ENCODE peak calls at places on chromosomes 7 and 10, in four cellular contexts. K is GM12878, N is HepG2, U is SK-N-SH. M is an unnamed sample.

GRCh38 chr10:29007748-29008610 is 280.9 kb upstream of the LYZL1 start:
- DNase-seq in K (no peak), U (no peak), N (peak), M (no peak)

GRCh38 chr7:159102681-159103381 is 41.8 kb downstream of the VIPR2 start:
- DNase-seq in N (no peak), U (peak), K (no peak), M (no peak)

GRCh38 chr7:116334555-116334954 is 124.2 kb downstream of the TES start:
- DNase-seq in K (no peak), N (no peak), U (no peak), M (no peak)

GRCh38 chr7:84191261-84191660 is 3.3 kb downstream of the SEMA3A start:
- DNase-seq in K (no peak), N (no peak), U (no peak), M (no peak)

GRCh38 chr7:108253275-108254044 is 123.3 kb upstream of the LAMB4 start:
- DNase-seq in K (no peak), N (no peak), U (no peak), M (no peak)

GRCh38 chr7:95104739-95105138 is 197.3 kb downstream of the PPP1R9A start:
- DNase-seq in U (no peak), K (no peak), N (peak), M (no peak)

GRCh38 chr10:117431160-117431559 is 55.9 kb upstream of the PDZD8 start:
- DNase-seq in K (no peak), U (no peak), N (no peak), M (no peak)

GRCh38 chr10:104937528-104937927 is 296.4 kb downstream of the SORCS3 start:
- DNase-seq in K (no peak), U (no peak), N (peak), M (no peak)

DNA sequence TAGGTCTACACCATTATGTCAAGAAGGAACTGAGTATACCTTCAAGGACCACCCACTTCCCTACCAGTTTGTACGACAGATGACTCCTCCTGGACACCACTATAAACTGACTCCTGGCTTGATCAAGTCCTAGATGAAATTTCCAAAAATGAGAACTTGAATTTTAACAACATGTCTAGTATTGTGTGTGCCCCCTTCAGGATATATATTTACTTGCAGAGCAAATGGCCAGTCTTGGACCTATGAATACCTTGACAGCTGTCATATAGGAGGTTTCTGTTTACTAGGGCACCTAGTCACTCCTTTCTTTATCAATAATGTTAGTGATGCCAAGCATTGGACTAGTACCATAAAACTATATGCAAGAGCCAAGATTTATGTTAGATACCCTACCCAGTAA is 94.1 kb upstream of the TMEM26 start:
- DNase-seq in K (no peak), U (no peak), N (no peak), M (no peak)
- TF ChIP-seq TCF12 in K (no peak), U (no peak), N (no peak), M (no peak)

GRCh38 chr10:114095676-114096331 is 52.1 kb downstream of the ADRB1 start:
- DNase-seq in N (no peak), K (no peak), U (peak), M (no peak)
- TF ChIP-seq TCF12 in N (no peak), K (no peak), U (no peak), M (no peak)

GRCh38 chr7:36523371-36523953 is 133.8 kb downstream of the ANLN start:
- DNase-seq in U (no peak), N (no peak), K (no peak), M (no peak)

GRCh38 chr7:36527549-36527913 is 137.9 kb downstream of the ANLN start:
- DNase-seq in K (no peak), N (no peak), U (no peak), M (no peak)

GRCh38 chr7:36521911-36522310 is 132.2 kb downstream of the ANLN start:
- DNase-seq in N (no peak), K (no peak), U (no peak), M (no peak)

GRCh38 chr7:36522453-36523007 is 132.9 kb downstream of the ANLN start:
- DNase-seq in N (no peak), U (no peak), K (no peak), M (no peak)

GRCh38 chr7:36526720-36527548 is 137.3 kb downstream of the ANLN start:
- DNase-seq in K (peak), N (no peak), U (no peak), M (no peak)
- TF ChIP-seq TCF12 in K (no peak), N (no peak), U (peak), M (no peak)

GRCh38 chr7:24827027-24827426 is 69.8 kb upstream of the GSDME start:
- DNase-seq in U (no peak), K (no peak), N (no peak), M (no peak)

GRCh38 chr7:24824896-24825295 is 67.6 kb upstream of the GSDME start:
- DNase-seq in K (no peak), N (no peak), U (no peak), M (no peak)

GRCh38 chr7:24826662-24827020 is 69.4 kb upstream of the GSDME start:
- DNase-seq in K (no peak), U (no peak), N (no peak), M (no peak)

GRCh38 chr7:24825315-24825917 is 68.2 kb upstream of the GSDME start:
- DNase-seq in K (no peak), N (no peak), U (no peak), M (no peak)

DNA sequence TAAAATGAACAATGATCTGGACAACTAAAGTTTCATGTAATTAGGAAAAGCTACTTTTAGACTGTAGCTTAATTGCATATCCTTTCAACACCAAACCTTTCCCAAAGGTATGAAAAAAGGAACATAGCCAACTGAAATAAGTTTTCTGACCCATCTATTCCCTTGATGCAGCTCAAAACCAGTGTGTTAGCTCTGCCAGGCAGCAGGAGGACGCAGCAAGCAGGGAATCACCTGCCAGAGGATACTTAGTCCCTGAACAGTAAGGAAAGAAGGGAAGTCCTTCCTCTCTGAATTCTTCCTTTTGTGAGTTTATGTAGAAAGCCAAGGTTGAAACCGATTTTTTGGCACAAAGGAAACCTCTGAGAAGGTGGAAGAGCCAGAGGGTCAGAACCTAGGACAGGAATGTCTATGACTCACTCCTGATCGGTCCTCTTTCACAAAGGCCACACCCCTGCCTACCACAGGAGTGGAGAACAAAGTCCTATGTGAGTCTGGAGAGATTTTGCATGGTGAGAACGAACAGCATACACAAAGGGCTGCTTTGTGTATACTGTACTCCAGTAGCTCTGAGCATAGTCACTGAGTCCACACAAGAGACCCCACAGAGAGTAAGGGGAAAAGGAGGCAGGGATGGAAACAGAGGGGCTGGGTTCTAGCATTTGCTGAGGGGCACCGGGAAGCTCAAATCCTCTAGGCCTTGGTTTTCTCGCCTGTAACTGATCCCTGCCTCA is 68.8 kb upstream of the GSDME start:
- DNase-seq in N (peak), U (no peak), K (no peak), M (no peak)
- TF ChIP-seq TCF12 in N (no peak), U (peak), K (no peak), M (no peak)

GRCh38 chr7:36005286-36005685 is 147.8 kb upstream of the EEPD1 start:
- DNase-seq in K (no peak), N (no peak), U (no peak), M (no peak)
- TF ChIP-seq TCF12 in K (no peak), N (no peak), U (no peak), M (no peak)

DNA sequence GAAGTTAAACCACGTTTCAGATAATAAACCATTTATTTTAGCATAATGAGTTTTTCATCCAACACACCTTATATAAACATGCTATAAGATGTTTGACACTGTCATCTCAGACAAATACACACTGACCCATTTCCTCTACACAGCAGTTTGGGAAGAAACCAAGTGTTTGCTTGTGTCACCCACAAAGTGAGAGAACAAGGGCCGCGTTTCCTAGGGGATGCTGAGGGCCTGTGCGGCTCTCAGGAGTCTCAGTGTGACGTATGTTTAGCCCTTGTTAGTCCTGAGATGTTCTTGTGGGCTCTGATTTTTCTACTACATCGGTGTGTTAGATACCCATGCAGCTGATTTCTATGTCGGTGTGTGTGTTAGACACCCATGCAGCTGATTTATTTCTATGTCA is 266.3 kb downstream of the DIP2C start:
- DNase-seq in K (no peak), U (no peak), N (no peak), M (no peak)
- TF ChIP-seq TCF12 in K (no peak), U (no peak), N (no peak), M (no peak)

DNA sequence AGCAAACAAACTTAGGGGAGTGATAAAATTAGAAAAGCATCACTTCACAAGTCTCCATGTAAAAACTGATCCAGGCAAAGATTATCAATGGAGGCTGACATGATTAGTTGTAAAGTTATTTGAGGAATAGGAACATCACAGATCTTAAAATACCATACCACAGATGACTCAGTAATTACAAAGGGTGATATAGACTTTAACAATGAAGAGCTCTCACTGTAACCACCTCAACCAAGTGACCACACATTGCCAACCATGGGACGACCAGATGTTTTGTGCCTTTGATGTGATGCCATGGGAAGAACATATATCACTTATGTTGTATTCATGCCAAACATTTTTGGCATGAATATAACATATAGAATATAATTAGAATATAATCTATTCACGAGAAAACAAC is 11.7 kb downstream of the AASS start:
- DNase-seq in K (no peak), U (no peak), N (no peak), M (no peak)
- TF ChIP-seq TCF12 in K (no peak), U (no peak), N (no peak), M (no peak)

GRCh38 chr10:98028168-98028770 is 2.2 kb downstream of the CRTAC1 start:
- DNase-seq in N (peak), U (peak), K (no peak), M (peak)
- TF ChIP-seq TCF12 in N (no peak), U (no peak), K (no peak), M (no peak)

GRCh38 chr10:48655426-48656240 is 29.0 kb upstream of the WDFY4 start:
- DNase-seq in K (no peak), N (no peak), U (peak), M (no peak)
- TF ChIP-seq TCF12 in K (no peak), N (no peak), U (peak), M (no peak)